ENCODE peak calls at places on chromosomes 1 and 21, in seven cellular contexts. J is non-pigmented ciliary epithelial cell; U is EH; K is HAP-1; E is C1 segment of cervical spinal cord; R is fibroblast of lung; Q is stimulated activated naive CD8-positive, alpha-beta T cell treated with anti-CD3 and anti-CD28 coated beads, Interleukin-15, amount 100 ng/mL, for 72 hours. S is an unnamed sample.

GRCh38 chr1:108570128-108570527 is 10.2 kb downstream of the EEIG2 start:
- DNase-seq in J (no peak), U (peak; percentile 46), K (peak; percentile 44), E (no peak), R (no peak), Q (no peak), S (no peak)

GRCh38 chr1:116334868-116335649 is 38.0 kb upstream of the ATP1A1 start:
- DNase-seq in J (no peak), U (peak; percentile 7), K (no peak), E (no peak), R (no peak), Q (no peak), S (no peak)

GRCh38 chr21:26739189-26739588 is 106.0 kb downstream of the ADAMTS1 start:
- DNase-seq in J (no peak), U (peak; percentile 47), K (no peak), E (no peak), R (peak; percentile 57), Q (no peak), S (no peak)

GRCh38 chr1:43545686-43546387 is 15.2 kb downstream of the PTPRF start:
- DNase-seq in J (no peak), U (peak; percentile 57), K (peak; percentile 39), E (peak; percentile 78), R (peak; percentile 61), Q (no peak), S (no peak)

GRCh38 chr1:155043793-155044192 is 7.3 kb upstream of the ADAM15 start:
- DNase-seq in J (no peak), U (no peak), K (no peak), E (no peak), R (no peak), Q (no peak), S (no peak)

GRCh38 chr1:203503851-203504250 is 9.9 kb downstream of the OPTC start:
- DNase-seq in J (no peak), U (no peak), K (no peak), E (no peak), R (no peak), Q (no peak), S (no peak)

GRCh38 chr1:70441392-70442035 is 30.4 kb downstream of the CTH start:
- DNase-seq in J (no peak), U (no peak), K (no peak), E (no peak), R (no peak), Q (no peak), S (no peak)

GRCh38 chr1:26785611-26786436 is 1.9 kb upstream of the PIGV start:
- DNase-seq in J (no peak), U (peak; percentile 76), K (peak; percentile 31), E (peak; percentile 41), R (peak; percentile 53), Q (peak; percentile 14), S (no peak)

GRCh38 chr1:17071794-17072193 is 18.0 kb upstream of the SDHB start:
- DNase-seq in J (no peak), U (no peak), K (no peak), E (no peak), R (no peak), Q (no peak), S (no peak)

GRCh38 chr1:156515956-156516355 is 15.4 kb upstream of the MEF2D start:
- DNase-seq in J (no peak), U (no peak), K (no peak), E (no peak), R (no peak), Q (no peak), S (no peak)

GRCh38 chr1:201164645-201165044 is 10.4 kb upstream of the TMEM9 start:
- DNase-seq in J (no peak), U (peak; percentile 12), K (no peak), E (no peak), R (no peak), Q (no peak), S (no peak)

GRCh38 chr1:20284625-20285024 is 6.0 kb upstream of the VWA5B1 start:
- DNase-seq in J (no peak), U (no peak), K (no peak), E (no peak), R (no peak), Q (no peak), S (no peak)

GRCh38 chr1:46714976-46715375 is 3.9 kb downstream of the EFCAB14 start:
- DNase-seq in J (no peak), U (no peak), K (no peak), E (no peak), R (no peak), Q (no peak), S (no peak)

GRCh38 chr1:210332719-210333398 is 4.2 kb downstream of the HHAT start:
- DNase-seq in J (no peak), U (no peak), K (no peak), E (no peak), R (no peak), Q (peak; percentile 70), S (no peak)

GRCh38 chr1:108692724-108693655 is 880 bp downstream of the PRPF38B start:
- DNase-seq in J (no peak), U (peak; percentile 81), K (peak; percentile 47), E (peak; percentile 66), R (peak; percentile 86), Q (peak; percentile 80), S (peak; percentile 46)

GRCh38 chr1:48039088-48040049 is 42.2 kb upstream of the TRABD2B start:
- DNase-seq in J (no peak), U (no peak), K (no peak), E (no peak), R (peak; percentile 27), Q (no peak), S (no peak)

GRCh38 chr1:219442575-219442974 is 170.3 kb downstream of the ZC3H11B start:
- DNase-seq in J (no peak), U (peak; percentile 55), K (no peak), E (no peak), R (peak; percentile 28), Q (no peak), S (peak; percentile 84)

GRCh38 chr1:229141701-229142377 is 129.1 kb upstream of the RAB4A start:
- DNase-seq in J (no peak), U (no peak), K (no peak), E (no peak), R (no peak), Q (no peak), S (no peak)

GRCh38 chr1:218585565-218586184 is 240.5 kb downstream of the TGFB2 start:
- DNase-seq in J (peak; percentile 68), U (peak; percentile 38), K (no peak), E (no peak), R (peak; percentile 71), Q (no peak), S (peak; percentile 83)

GRCh38 chr1:9027307-9027706 is 1.1 kb upstream of the SLC2A7 start:
- DNase-seq in J (no peak), U (no peak), K (no peak), E (no peak), R (no peak), Q (no peak), S (no peak)

GRCh38 chr1:217214551-217214950 is 416.3 kb downstream of the GPATCH2 start:
- DNase-seq in J (no peak), U (peak; percentile 10), K (no peak), E (no peak), R (no peak), Q (no peak), S (no peak)

GRCh38 chr1:239858058-239858457 is 233.6 kb upstream of the FMN2 start:
- DNase-seq in J (peak; percentile 31), U (no peak), K (peak; percentile 19), E (peak; percentile 6), R (no peak), Q (no peak), S (peak; percentile 38)

GRCh38 chr1:66575739-66576138 is 41.8 kb downstream of the SGIP1 start:
- DNase-seq in J (peak; percentile 85), U (peak; percentile 82), K (no peak), E (no peak), R (peak; percentile 94), Q (no peak), S (peak; percentile 53)

GRCh38 chr21:23725576-23725975 is 1881.7 kb downstream of the MRPL39 start:
- DNase-seq in J (no peak), U (no peak), K (peak; percentile 19), E (no peak), R (no peak), Q (no peak), S (no peak)

GRCh38 chr1:71296551-71296950 is 215.7 kb upstream of the ZRANB2 start:
- DNase-seq in J (no peak), U (no peak), K (no peak), E (no peak), R (peak; percentile 12), Q (no peak), S (no peak)

GRCh38 chr1:49333946-49334345 is 557.3 kb upstream of the BEND5 start:
- DNase-seq in J (no peak), U (no peak), K (no peak), E (no peak), R (no peak), Q (no peak), S (no peak)

GRCh38 chr1:223175032-223175431 is 32.0 kb upstream of the TLR5 start:
- DNase-seq in J (no peak), U (peak; percentile 20), K (no peak), E (no peak), R (no peak), Q (no peak), S (no peak)

GRCh38 chr1:178599087-178599486 is 86.2 kb downstream of the TEX35 start:
- DNase-seq in J (no peak), U (no peak), K (no peak), E (no peak), R (no peak), Q (no peak), S (no peak)

GRCh38 chr1:228087771-228088251 is 5.3 kb downstream of the ARF1 start:
- DNase-seq in J (no peak), U (peak; percentile 89), K (no peak), E (peak; percentile 49), R (peak; percentile 41), Q (no peak), S (peak; percentile 88)

GRCh38 chr1:152037920-152038658 is 1.3 kb upstream of the S100A11 start:
- DNase-seq in J (no peak), U (no peak), K (no peak), E (no peak), R (no peak), Q (no peak), S (no peak)

S was measured in HS-5.